ENCODE peak calls at places on chromosomes 4 and X, in four cellular contexts. One of them, this sample, is unnamed.

GRCh38 chr4:68304731-68305130 is 45.2 kb downstream of the YTHDC1 start:
- DNase-seq in activated CD8-positive, alpha-beta memory T cell treated with anti-CD3 and anti-CD28 coated beads for 48 hours: no peak
- DNase-seq in posterior vena cava: no peak
- DNase-seq in stimulated activated CD4-positive, alpha-beta T cell treated with anti-CD3 and anti-CD28 coated beads, Interleukin-4, amount 100 ng/mL, for 48 hours: no peak
- DNase-seq in this sample: no peak

GRCh38 chrX:8034058-8034457 is 106.8 kb upstream of the PNPLA4 start:
- DNase-seq in stimulated activated CD4-positive, alpha-beta T cell treated with anti-CD3 and anti-CD28 coated beads, Interleukin-4, amount 100 ng/mL, for 48 hours: no peak
- DNase-seq in posterior vena cava: no peak
- DNase-seq in activated CD8-positive, alpha-beta memory T cell treated with anti-CD3 and anti-CD28 coated beads for 48 hours: no peak
- DNase-seq in this sample: no peak

GRCh38 chr4:22029803-22030202 is 81.2 kb upstream of the KCNIP4 start:
- DNase-seq in posterior vena cava: no peak
- DNase-seq in activated CD8-positive, alpha-beta memory T cell treated with anti-CD3 and anti-CD28 coated beads for 48 hours: no peak
- DNase-seq in stimulated activated CD4-positive, alpha-beta T cell treated with anti-CD3 and anti-CD28 coated beads, Interleukin-4, amount 100 ng/mL, for 48 hours: no peak
- DNase-seq in this sample: no peak

GRCh38 chr4:182536221-182536620 is 293.0 kb downstream of the TENM3 start:
- DNase-seq in stimulated activated CD4-positive, alpha-beta T cell treated with anti-CD3 and anti-CD28 coated beads, Interleukin-4, amount 100 ng/mL, for 48 hours: no peak
- DNase-seq in activated CD8-positive, alpha-beta memory T cell treated with anti-CD3 and anti-CD28 coated beads for 48 hours: no peak
- DNase-seq in posterior vena cava: no peak
- DNase-seq in this sample: no peak

GRCh38 chr4:134202557-134202956 is 968 bp upstream of the PABPC4L start:
- DNase-seq in posterior vena cava: no peak
- DNase-seq in stimulated activated CD4-positive, alpha-beta T cell treated with anti-CD3 and anti-CD28 coated beads, Interleukin-4, amount 100 ng/mL, for 48 hours: no peak
- DNase-seq in activated CD8-positive, alpha-beta memory T cell treated with anti-CD3 and anti-CD28 coated beads for 48 hours: no peak
- DNase-seq in this sample: no peak

GRCh38 chr4:76504613-76505465 is 69.8 kb downstream of the SHROOM3 start:
- DNase-seq in stimulated activated CD4-positive, alpha-beta T cell treated with anti-CD3 and anti-CD28 coated beads, Interleukin-4, amount 100 ng/mL, for 48 hours: no peak
- DNase-seq in posterior vena cava: no peak
- DNase-seq in activated CD8-positive, alpha-beta memory T cell treated with anti-CD3 and anti-CD28 coated beads for 48 hours: no peak
- DNase-seq in this sample: no peak

GRCh38 chrX:17009856-17010650 is 63.6 kb downstream of the REPS2 start:
- DNase-seq in stimulated activated CD4-positive, alpha-beta T cell treated with anti-CD3 and anti-CD28 coated beads, Interleukin-4, amount 100 ng/mL, for 48 hours: no peak
- DNase-seq in posterior vena cava: no peak
- DNase-seq in activated CD8-positive, alpha-beta memory T cell treated with anti-CD3 and anti-CD28 coated beads for 48 hours: no peak
- DNase-seq in this sample: no peak

GRCh38 chrX:102950908-102951866 is 14.1 kb downstream of the RAB40AL start:
- DNase-seq in stimulated activated CD4-positive, alpha-beta T cell treated with anti-CD3 and anti-CD28 coated beads, Interleukin-4, amount 100 ng/mL, for 48 hours: peak; percentile 22
- DNase-seq in posterior vena cava: no peak
- DNase-seq in activated CD8-positive, alpha-beta memory T cell treated with anti-CD3 and anti-CD28 coated beads for 48 hours: peak; percentile 24
- DNase-seq in this sample: no peak

GRCh38 chr4:4921077-4921476 is 61.6 kb downstream of the MSX1 start:
- DNase-seq in stimulated activated CD4-positive, alpha-beta T cell treated with anti-CD3 and anti-CD28 coated beads, Interleukin-4, amount 100 ng/mL, for 48 hours: no peak
- DNase-seq in activated CD8-positive, alpha-beta memory T cell treated with anti-CD3 and anti-CD28 coated beads for 48 hours: no peak
- DNase-seq in posterior vena cava: no peak
- DNase-seq in this sample: no peak

GRCh38 chr4:22635692-22636091 is 57.0 kb upstream of the GBA3 start:
- DNase-seq in stimulated activated CD4-positive, alpha-beta T cell treated with anti-CD3 and anti-CD28 coated beads, Interleukin-4, amount 100 ng/mL, for 48 hours: no peak
- DNase-seq in posterior vena cava: no peak
- DNase-seq in activated CD8-positive, alpha-beta memory T cell treated with anti-CD3 and anti-CD28 coated beads for 48 hours: no peak
- DNase-seq in this sample: no peak

GRCh38 chr4:121788896-121789295 is 12.2 kb upstream of the EXOSC9 start:
- DNase-seq in stimulated activated CD4-positive, alpha-beta T cell treated with anti-CD3 and anti-CD28 coated beads, Interleukin-4, amount 100 ng/mL, for 48 hours: no peak
- DNase-seq in posterior vena cava: no peak
- DNase-seq in activated CD8-positive, alpha-beta memory T cell treated with anti-CD3 and anti-CD28 coated beads for 48 hours: no peak
- DNase-seq in this sample: no peak

GRCh38 chrX:154369453-154370299 is 4.8 kb downstream of the FLNA start:
- DNase-seq in activated CD8-positive, alpha-beta memory T cell treated with anti-CD3 and anti-CD28 coated beads for 48 hours: no peak
- DNase-seq in posterior vena cava: peak; percentile 94
- DNase-seq in stimulated activated CD4-positive, alpha-beta T cell treated with anti-CD3 and anti-CD28 coated beads, Interleukin-4, amount 100 ng/mL, for 48 hours: peak; percentile 59
- DNase-seq in this sample: peak; percentile 73

GRCh38 chr4:48133668-48134444 is at the start of gene TXK:
- DNase-seq in posterior vena cava: no peak
- DNase-seq in stimulated activated CD4-positive, alpha-beta T cell treated with anti-CD3 and anti-CD28 coated beads, Interleukin-4, amount 100 ng/mL, for 48 hours: no peak
- DNase-seq in activated CD8-positive, alpha-beta memory T cell treated with anti-CD3 and anti-CD28 coated beads for 48 hours: no peak
- DNase-seq in this sample: no peak

GRCh38 chrX:131802836-131803626 is 220.1 kb upstream of the STK26 start:
- DNase-seq in stimulated activated CD4-positive, alpha-beta T cell treated with anti-CD3 and anti-CD28 coated beads, Interleukin-4, amount 100 ng/mL, for 48 hours: no peak
- DNase-seq in posterior vena cava: peak; percentile 86
- DNase-seq in activated CD8-positive, alpha-beta memory T cell treated with anti-CD3 and anti-CD28 coated beads for 48 hours: no peak
- DNase-seq in this sample: no peak

GRCh38 chr4:165489786-165490185 is 111.0 kb downstream of the CPE start:
- DNase-seq in posterior vena cava: no peak
- DNase-seq in stimulated activated CD4-positive, alpha-beta T cell treated with anti-CD3 and anti-CD28 coated beads, Interleukin-4, amount 100 ng/mL, for 48 hours: no peak
- DNase-seq in activated CD8-positive, alpha-beta memory T cell treated with anti-CD3 and anti-CD28 coated beads for 48 hours: no peak
- DNase-seq in this sample: no peak

GRCh38 chrX:73812256-73812655 is 249.3 kb downstream of the CHIC1 start:
- DNase-seq in posterior vena cava: no peak
- DNase-seq in stimulated activated CD4-positive, alpha-beta T cell treated with anti-CD3 and anti-CD28 coated beads, Interleukin-4, amount 100 ng/mL, for 48 hours: no peak
- DNase-seq in activated CD8-positive, alpha-beta memory T cell treated with anti-CD3 and anti-CD28 coated beads for 48 hours: no peak
- DNase-seq in this sample: no peak

GRCh38 chrX:29359276-29359675 is 772.0 kb downstream of the IL1RAPL1 start:
- DNase-seq in posterior vena cava: no peak
- DNase-seq in stimulated activated CD4-positive, alpha-beta T cell treated with anti-CD3 and anti-CD28 coated beads, Interleukin-4, amount 100 ng/mL, for 48 hours: no peak
- DNase-seq in activated CD8-positive, alpha-beta memory T cell treated with anti-CD3 and anti-CD28 coated beads for 48 hours: no peak
- DNase-seq in this sample: no peak

GRCh38 chrX:2682582-2683177 is 8.4 kb upstream of the CD99 start:
- DNase-seq in stimulated activated CD4-positive, alpha-beta T cell treated with anti-CD3 and anti-CD28 coated beads, Interleukin-4, amount 100 ng/mL, for 48 hours: no peak
- DNase-seq in posterior vena cava: no peak
- DNase-seq in activated CD8-positive, alpha-beta memory T cell treated with anti-CD3 and anti-CD28 coated beads for 48 hours: no peak
- DNase-seq in this sample: no peak

GRCh38 chr4:151100517-151100916 is 1.1 kb downstream of the RPS3A start:
- DNase-seq in stimulated activated CD4-positive, alpha-beta T cell treated with anti-CD3 and anti-CD28 coated beads, Interleukin-4, amount 100 ng/mL, for 48 hours: no peak
- DNase-seq in activated CD8-positive, alpha-beta memory T cell treated with anti-CD3 and anti-CD28 coated beads for 48 hours: no peak
- DNase-seq in posterior vena cava: no peak
- DNase-seq in this sample: no peak

GRCh38 chrX:39974228-39974627 is 123.5 kb downstream of the BCOR start:
- DNase-seq in stimulated activated CD4-positive, alpha-beta T cell treated with anti-CD3 and anti-CD28 coated beads, Interleukin-4, amount 100 ng/mL, for 48 hours: no peak
- DNase-seq in posterior vena cava: no peak
- DNase-seq in activated CD8-positive, alpha-beta memory T cell treated with anti-CD3 and anti-CD28 coated beads for 48 hours: no peak
- DNase-seq in this sample: no peak

GRCh38 chr4:109009909-109010308 is 247.1 kb upstream of the ETNPPL start:
- DNase-seq in activated CD8-positive, alpha-beta memory T cell treated with anti-CD3 and anti-CD28 coated beads for 48 hours: no peak
- DNase-seq in stimulated activated CD4-positive, alpha-beta T cell treated with anti-CD3 and anti-CD28 coated beads, Interleukin-4, amount 100 ng/mL, for 48 hours: no peak
- DNase-seq in posterior vena cava: no peak
- DNase-seq in this sample: no peak

GRCh38 chrX:46381630-46382029 is 163.6 kb downstream of the ZNF674 start:
- DNase-seq in posterior vena cava: no peak
- DNase-seq in stimulated activated CD4-positive, alpha-beta T cell treated with anti-CD3 and anti-CD28 coated beads, Interleukin-4, amount 100 ng/mL, for 48 hours: peak; percentile 6
- DNase-seq in activated CD8-positive, alpha-beta memory T cell treated with anti-CD3 and anti-CD28 coated beads for 48 hours: no peak
- DNase-seq in this sample: no peak

GRCh38 chr4:2932951-2933565 is 30.1 kb downstream of the NOP14 start:
- DNase-seq in stimulated activated CD4-positive, alpha-beta T cell treated with anti-CD3 and anti-CD28 coated beads, Interleukin-4, amount 100 ng/mL, for 48 hours: no peak
- DNase-seq in activated CD8-positive, alpha-beta memory T cell treated with anti-CD3 and anti-CD28 coated beads for 48 hours: no peak
- DNase-seq in posterior vena cava: peak; percentile 81
- DNase-seq in this sample: peak; percentile 15

GRCh38 chr4:126939401-126939800 is 693.4 kb upstream of the INTU start:
- DNase-seq in stimulated activated CD4-positive, alpha-beta T cell treated with anti-CD3 and anti-CD28 coated beads, Interleukin-4, amount 100 ng/mL, for 48 hours: no peak
- DNase-seq in activated CD8-positive, alpha-beta memory T cell treated with anti-CD3 and anti-CD28 coated beads for 48 hours: no peak
- DNase-seq in posterior vena cava: no peak
- DNase-seq in this sample: no peak

GRCh38 chr4:158018090-158018808 is 154.6 kb downstream of the GASK1B start:
- DNase-seq in stimulated activated CD4-positive, alpha-beta T cell treated with anti-CD3 and anti-CD28 coated beads, Interleukin-4, amount 100 ng/mL, for 48 hours: no peak
- DNase-seq in activated CD8-positive, alpha-beta memory T cell treated with anti-CD3 and anti-CD28 coated beads for 48 hours: no peak
- DNase-seq in posterior vena cava: no peak
- DNase-seq in this sample: no peak

GRCh38 chr4:77193511-77194236 is 36.7 kb downstream of the CCNG2 start:
- DNase-seq in posterior vena cava: peak; percentile 89
- DNase-seq in activated CD8-positive, alpha-beta memory T cell treated with anti-CD3 and anti-CD28 coated beads for 48 hours: peak; percentile 39
- DNase-seq in stimulated activated CD4-positive, alpha-beta T cell treated with anti-CD3 and anti-CD28 coated beads, Interleukin-4, amount 100 ng/mL, for 48 hours: peak; percentile 67
- DNase-seq in this sample: no peak